ENCODE peak calls at places on chromosomes 1 and 21, in four cellular contexts. One of them, this sample, is unnamed.

GRCh38 chr1:27522148-27522859 is 32.3 kb upstream of the WASF2 start:
- DNase-seq in mesendoderm: no peak
- DNase-seq in thyroid gland: no peak
- DNase-seq in substantia nigra: no peak
- DNase-seq in this sample: no peak

GRCh38 chr1:204623365-204623893 is 62.1 kb downstream of the LRRN2 start:
- DNase-seq in mesendoderm: peak
- DNase-seq in thyroid gland: no peak
- DNase-seq in substantia nigra: no peak
- DNase-seq in this sample: peak

GRCh38 chr1:28914228-28915035 is at the start of gene EPB41:
- DNase-seq in mesendoderm: peak
- DNase-seq in thyroid gland: peak
- DNase-seq in substantia nigra: peak
- DNase-seq in this sample: peak

GRCh38 chr1:19773485-19773884 is 26.2 kb downstream of the TMCO4 start:
- DNase-seq in mesendoderm: no peak
- DNase-seq in thyroid gland: no peak
- DNase-seq in substantia nigra: no peak
- DNase-seq in this sample: no peak

GRCh38 chr1:205319081-205320018 is 2.2 kb downstream of the NUAK2 start:
- DNase-seq in mesendoderm: no peak
- DNase-seq in thyroid gland: peak
- DNase-seq in substantia nigra: no peak
- DNase-seq in this sample: no peak

GRCh38 chr1:76668046-76668445 is 199.2 kb upstream of the ST6GALNAC5 start:
- DNase-seq in mesendoderm: no peak
- DNase-seq in thyroid gland: peak
- DNase-seq in substantia nigra: no peak
- DNase-seq in this sample: no peak

GRCh38 chr21:44758141-44758561 is 43.5 kb downstream of the UBE2G2 start:
- DNase-seq in mesendoderm: no peak
- DNase-seq in thyroid gland: no peak
- DNase-seq in substantia nigra: no peak
- DNase-seq in this sample: no peak

GRCh38 chr1:230634384-230634783 is 7.9 kb upstream of the COG2 start:
- DNase-seq in mesendoderm: no peak
- DNase-seq in thyroid gland: no peak
- DNase-seq in substantia nigra: no peak
- DNase-seq in this sample: no peak

GRCh38 chr1:105437847-105438246 is 1618.6 kb upstream of the PRMT6 start:
- DNase-seq in mesendoderm: no peak
- DNase-seq in thyroid gland: no peak
- DNase-seq in substantia nigra: no peak
- DNase-seq in this sample: no peak

GRCh38 chr1:225767591-225768540 is 9.8 kb upstream of the SRP9 start:
- DNase-seq in mesendoderm: peak
- DNase-seq in thyroid gland: peak
- DNase-seq in substantia nigra: no peak
- DNase-seq in this sample: peak

GRCh38 chr1:225769687-225770086 is 7.9 kb upstream of the SRP9 start:
- DNase-seq in mesendoderm: no peak
- DNase-seq in thyroid gland: no peak
- DNase-seq in substantia nigra: no peak
- DNase-seq in this sample: no peak

GRCh38 chr1:225766967-225767413 is 10.6 kb upstream of the SRP9 start:
- DNase-seq in mesendoderm: no peak
- DNase-seq in thyroid gland: no peak
- DNase-seq in substantia nigra: no peak
- DNase-seq in this sample: no peak

GRCh38 chr1:225770586-225771248 is 6.9 kb upstream of the SRP9 start:
- DNase-seq in mesendoderm: peak
- DNase-seq in thyroid gland: no peak
- DNase-seq in substantia nigra: no peak
- DNase-seq in this sample: no peak

GRCh38 chr1:225768662-225769426 is 8.8 kb upstream of the SRP9 start:
- DNase-seq in mesendoderm: peak
- DNase-seq in thyroid gland: no peak
- DNase-seq in substantia nigra: no peak
- DNase-seq in this sample: no peak
- H3K27ac ChIP-seq in mesendoderm: no peak
- H3K27ac ChIP-seq in thyroid gland: no peak
- H3K27ac ChIP-seq in substantia nigra: no peak
- H3K27ac ChIP-seq in this sample: no peak

DNA sequence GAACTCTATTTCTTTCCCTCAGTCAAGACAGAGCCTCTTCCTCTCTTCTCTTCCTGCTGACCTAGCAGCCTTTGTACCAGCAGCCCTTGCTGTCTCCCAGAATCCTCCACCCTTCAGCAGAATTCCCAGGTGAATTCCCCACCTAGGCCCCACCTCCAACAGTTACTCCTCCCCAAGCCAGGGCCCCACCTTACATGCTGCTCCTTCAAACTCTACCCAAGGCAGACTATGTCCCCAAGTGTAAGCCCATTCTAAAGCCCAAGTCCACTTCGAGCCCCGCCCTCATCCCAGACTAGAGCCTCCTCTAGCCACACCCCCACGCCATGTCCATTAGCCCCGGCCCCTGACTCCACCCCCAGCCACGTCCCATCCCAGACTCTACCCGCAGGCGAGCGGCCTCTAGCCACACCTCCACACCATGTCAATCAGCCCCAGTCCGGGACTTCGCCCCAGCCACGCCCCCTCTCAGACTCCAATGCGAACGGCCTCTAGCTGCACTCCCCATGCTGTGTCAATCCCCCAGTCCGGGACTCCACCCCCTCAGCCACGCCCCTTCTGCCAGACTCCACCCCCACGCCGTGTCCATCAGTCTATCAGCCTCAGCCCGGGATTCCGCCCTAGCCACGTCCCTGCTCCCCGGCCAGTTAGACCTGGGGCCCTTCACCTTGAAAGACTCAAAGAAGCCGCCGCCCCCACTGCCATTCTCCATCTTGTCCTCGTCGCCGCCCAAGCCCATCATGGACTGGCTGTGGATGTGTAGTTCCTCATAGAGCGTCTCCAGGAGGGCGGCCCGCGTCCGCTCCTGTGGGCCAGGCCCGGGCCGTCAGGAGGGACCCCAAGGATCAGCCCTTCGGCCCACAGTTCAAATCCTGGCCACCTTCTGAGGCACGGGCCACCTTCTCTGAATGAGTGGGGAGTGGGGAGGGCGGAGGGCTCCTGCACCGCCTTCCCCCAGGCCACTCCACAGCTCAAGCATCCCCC is 61.3 kb downstream of the RAP1GAP start:
- DNase-seq in mesendoderm: peak
- DNase-seq in thyroid gland: peak
- DNase-seq in substantia nigra: no peak
- DNase-seq in this sample: peak
- H3K27ac ChIP-seq in mesendoderm: no peak
- H3K27ac ChIP-seq in thyroid gland: no peak
- H3K27ac ChIP-seq in substantia nigra: no peak
- H3K27ac ChIP-seq in this sample: no peak

GRCh38 chr1:10253149-10253548 is 42.8 kb downstream of the KIF1B start:
- DNase-seq in mesendoderm: no peak
- DNase-seq in thyroid gland: no peak
- DNase-seq in substantia nigra: no peak
- DNase-seq in this sample: no peak

GRCh38 chr1:10251325-10252103 is 41.1 kb downstream of the KIF1B start:
- DNase-seq in mesendoderm: no peak
- DNase-seq in thyroid gland: no peak
- DNase-seq in substantia nigra: no peak
- DNase-seq in this sample: no peak

GRCh38 chr1:10250663-10251062 is 40.3 kb downstream of the KIF1B start:
- DNase-seq in mesendoderm: no peak
- DNase-seq in thyroid gland: peak
- DNase-seq in substantia nigra: no peak
- DNase-seq in this sample: no peak

GRCh38 chr1:10253755-10254154 is 43.4 kb downstream of the KIF1B start:
- DNase-seq in mesendoderm: no peak
- DNase-seq in thyroid gland: no peak
- DNase-seq in substantia nigra: no peak
- DNase-seq in this sample: no peak

DNA sequence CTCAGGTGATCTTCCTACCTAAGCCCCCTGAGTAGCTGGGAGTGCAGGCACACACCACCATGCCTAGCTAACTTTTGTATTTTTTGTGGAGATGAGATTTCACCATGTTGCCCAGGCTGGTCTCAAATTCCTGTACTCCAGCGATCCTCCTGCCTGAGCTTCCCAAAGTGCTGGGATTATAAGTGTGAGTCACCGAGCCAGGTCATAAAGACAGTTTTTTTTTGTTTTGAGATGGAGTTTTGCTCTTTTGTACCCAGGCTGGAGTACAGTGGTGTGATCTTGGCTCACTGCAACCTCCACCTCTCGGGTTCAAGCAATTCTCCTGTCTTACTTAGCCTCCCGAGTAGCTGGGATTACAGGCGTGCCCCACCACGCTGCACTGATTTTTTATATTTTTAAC is 42.1 kb downstream of the KIF1B start:
- DNase-seq in mesendoderm: no peak
- DNase-seq in thyroid gland: no peak
- DNase-seq in substantia nigra: no peak
- DNase-seq in this sample: no peak
- H3K27ac ChIP-seq in mesendoderm: no peak
- H3K27ac ChIP-seq in thyroid gland: no peak
- H3K27ac ChIP-seq in substantia nigra: no peak
- H3K27ac ChIP-seq in this sample: no peak

GRCh38 chr1:109266965-109267364 is 16.0 kb downstream of the PSRC1 start:
- DNase-seq in mesendoderm: no peak
- DNase-seq in thyroid gland: no peak
- DNase-seq in substantia nigra: no peak
- DNase-seq in this sample: no peak
- H3K27ac ChIP-seq in mesendoderm: no peak
- H3K27ac ChIP-seq in thyroid gland: no peak
- H3K27ac ChIP-seq in substantia nigra: peak
- H3K27ac ChIP-seq in this sample: no peak

GRCh38 chr21:36627242-36627641 is 71.7 kb upstream of the SIM2 start:
- DNase-seq in mesendoderm: no peak
- DNase-seq in thyroid gland: no peak
- DNase-seq in substantia nigra: no peak
- DNase-seq in this sample: no peak
- H3K27ac ChIP-seq in mesendoderm: no peak
- H3K27ac ChIP-seq in thyroid gland: no peak
- H3K27ac ChIP-seq in substantia nigra: no peak
- H3K27ac ChIP-seq in this sample: no peak

GRCh38 chr1:166808959-166809358 is 30.3 kb upstream of the POGK start:
- DNase-seq in mesendoderm: peak
- DNase-seq in thyroid gland: no peak
- DNase-seq in substantia nigra: no peak
- DNase-seq in this sample: no peak
- H3K27ac ChIP-seq in mesendoderm: no peak
- H3K27ac ChIP-seq in thyroid gland: no peak
- H3K27ac ChIP-seq in substantia nigra: no peak
- H3K27ac ChIP-seq in this sample: no peak

GRCh38 chr1:3722846-3723245 is 29.4 kb upstream of the CCDC27 start:
- DNase-seq in mesendoderm: no peak
- DNase-seq in thyroid gland: no peak
- DNase-seq in substantia nigra: no peak
- DNase-seq in this sample: no peak

GRCh38 chr1:3727042-3727824 is 25.0 kb upstream of the CCDC27 start:
- DNase-seq in mesendoderm: peak
- DNase-seq in thyroid gland: peak
- DNase-seq in substantia nigra: no peak
- DNase-seq in this sample: peak

GRCh38 chr1:3721955-3722465 is 30.2 kb upstream of the CCDC27 start:
- DNase-seq in mesendoderm: no peak
- DNase-seq in thyroid gland: no peak
- DNase-seq in substantia nigra: no peak
- DNase-seq in this sample: no peak

GRCh38 chr1:3727825-3728776 is 24.1 kb upstream of the CCDC27 start:
- DNase-seq in mesendoderm: no peak
- DNase-seq in thyroid gland: no peak
- DNase-seq in substantia nigra: no peak
- DNase-seq in this sample: no peak

DNA sequence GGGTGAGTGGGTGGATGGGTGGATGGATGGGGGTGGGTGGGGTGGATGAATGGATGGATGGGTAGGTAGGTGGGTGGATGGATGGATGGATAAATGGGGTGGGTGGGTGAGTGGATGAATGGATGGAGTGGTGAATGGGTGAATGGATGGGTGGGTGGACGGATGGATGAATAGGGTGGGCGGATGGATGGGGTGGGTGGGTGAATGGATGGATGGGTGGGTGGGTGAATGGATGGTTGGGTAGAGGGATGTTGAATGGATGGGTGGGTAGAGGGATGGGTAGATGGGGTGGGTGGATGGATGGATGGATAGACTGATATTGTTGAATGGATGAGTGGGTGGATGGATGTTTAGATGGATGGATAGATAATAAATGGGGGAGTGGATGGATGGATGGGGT is 26.9 kb upstream of the CCDC27 start:
- DNase-seq in mesendoderm: no peak
- DNase-seq in thyroid gland: no peak
- DNase-seq in substantia nigra: no peak
- DNase-seq in this sample: no peak
- H3K27ac ChIP-seq in mesendoderm: no peak
- H3K27ac ChIP-seq in thyroid gland: no peak
- H3K27ac ChIP-seq in substantia nigra: no peak
- H3K27ac ChIP-seq in this sample: no peak